ENCODE peak calls at places on chromosomes 4 and X, in five cellular contexts. T, K, G, H and S are unnamed samples.

GRCh38 chrX:50712777-50713176 is 101.2 kb downstream of the SHROOM4 start:
- DNase-seq in T (no peak), K (no peak), G (no peak), H (no peak), S (no peak)

GRCh38 chr4:152109585-152110509 is 349.0 kb upstream of the GATB start:
- DNase-seq in T (no peak), K (peak; percentile 84), G (no peak), H (peak; percentile 82), S (no peak)

GRCh38 chr4:163693776-163694175 is 199.3 kb downstream of the TMA16 start:
- DNase-seq in T (no peak), K (no peak), G (no peak), H (no peak), S (no peak)

GRCh38 chrX:44903107-44903506 is 30.1 kb downstream of the KDM6A start:
- DNase-seq in T (no peak), K (no peak), G (peak; percentile 33), H (peak; percentile 46), S (no peak)

GRCh38 chr4:90951037-90951436 is 823.8 kb downstream of the CCSER1 start:
- DNase-seq in T (no peak), K (no peak), G (peak; percentile 66), H (peak; percentile 78), S (no peak)

GRCh38 chr4:108135549-108136209 is 33.1 kb downstream of the LEF1 start:
- DNase-seq in T (no peak), K (no peak), G (no peak), H (no peak), S (no peak)

GRCh38 chrX:39953879-39954278 is 143.9 kb downstream of the BCOR start:
- DNase-seq in T (no peak), K (no peak), G (peak; percentile 68), H (peak; percentile 43), S (peak; percentile 77)

GRCh38 chr4:129578336-129578735 is 482.4 kb downstream of the C4orf33 start:
- DNase-seq in T (no peak), K (no peak), G (no peak), H (peak; percentile 9), S (no peak)

GRCh38 chrX:104721854-104722253 is 155.9 kb downstream of the IL1RAPL2 start:
- DNase-seq in T (no peak), K (no peak), G (no peak), H (no peak), S (no peak)

GRCh38 chr4:80054375-80054774 is 18.7 kb downstream of the ANTXR2 start:
- DNase-seq in T (no peak), K (no peak), G (no peak), H (no peak), S (no peak)

GRCh38 chr4:140856692-140857091 is 100.5 kb upstream of the TBC1D9 start:
- DNase-seq in T (no peak), K (no peak), G (peak; percentile 86), H (no peak), S (peak; percentile 24)

GRCh38 chr4:109164011-109164410 is 138.4 kb downstream of the COL25A1 start:
- DNase-seq in T (no peak), K (no peak), G (no peak), H (no peak), S (no peak)

GRCh38 chr4:108398836-108399235 is 221.5 kb upstream of the RPL34 start:
- DNase-seq in T (no peak), K (no peak), G (no peak), H (no peak), S (no peak)

DNA sequence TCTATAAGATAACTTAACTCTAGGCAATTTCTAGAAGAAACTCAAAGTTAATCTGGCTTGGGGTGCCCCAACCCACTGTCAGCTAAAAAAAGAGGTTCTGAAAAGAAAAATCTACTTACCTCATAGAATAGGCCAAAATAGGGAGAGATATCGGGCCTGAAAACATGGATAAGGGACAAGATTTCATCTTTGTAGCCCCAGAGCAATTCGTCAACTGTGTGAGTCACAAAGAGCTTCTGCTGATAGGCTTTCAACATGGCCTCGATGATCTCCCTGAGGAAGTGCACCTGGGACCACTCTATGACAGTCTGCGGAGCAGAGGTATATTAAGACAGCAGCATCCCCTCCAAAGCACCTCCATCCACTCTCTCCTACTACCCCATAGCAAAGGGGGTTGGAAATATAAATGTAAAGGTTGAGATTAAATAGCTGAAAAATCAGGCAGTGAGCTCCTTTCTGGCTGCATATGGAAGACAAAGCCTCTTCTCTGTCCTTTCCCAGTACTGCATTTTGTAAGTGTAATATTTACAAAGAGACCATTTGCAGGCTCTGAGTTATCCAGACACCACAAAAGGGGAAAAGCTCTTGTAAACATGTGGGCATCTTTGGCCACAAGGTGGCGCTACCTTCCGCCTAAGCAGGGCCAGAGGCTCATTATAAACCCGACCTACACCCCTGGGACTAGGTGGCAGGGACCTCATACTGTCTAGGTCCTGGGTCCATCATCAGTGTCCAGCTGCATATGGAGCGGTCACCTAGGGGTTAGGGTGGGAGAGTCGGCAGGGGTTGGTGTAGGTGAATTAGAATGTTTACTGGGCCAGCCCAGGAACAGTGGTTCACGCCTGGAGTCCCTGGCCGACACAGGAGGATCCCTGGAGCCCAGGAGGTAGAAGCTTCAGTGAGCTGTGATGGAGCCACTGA is 31.5 kb upstream of the NUP54 start:
- DNase-seq in T (no peak), K (no peak), G (peak; percentile 60), H (peak; percentile 78), S (peak; percentile 70)
- TF ChIP-seq POLR2AphosphoS5 in T (no peak), K (no peak), G (no peak), H (no peak), S (peak; percentile 59)

GRCh38 chr4:4542824-4543485 is 1.1 kb upstream of the STX18 start:
- DNase-seq in T (no peak), K (no peak), G (no peak), H (no peak), S (no peak)

GRCh38 chr4:4541040-4541631 is 712 bp downstream of the STX18 start:
- DNase-seq in T (peak; percentile 36), K (no peak), G (no peak), H (peak; percentile 50), S (no peak)

DNA sequence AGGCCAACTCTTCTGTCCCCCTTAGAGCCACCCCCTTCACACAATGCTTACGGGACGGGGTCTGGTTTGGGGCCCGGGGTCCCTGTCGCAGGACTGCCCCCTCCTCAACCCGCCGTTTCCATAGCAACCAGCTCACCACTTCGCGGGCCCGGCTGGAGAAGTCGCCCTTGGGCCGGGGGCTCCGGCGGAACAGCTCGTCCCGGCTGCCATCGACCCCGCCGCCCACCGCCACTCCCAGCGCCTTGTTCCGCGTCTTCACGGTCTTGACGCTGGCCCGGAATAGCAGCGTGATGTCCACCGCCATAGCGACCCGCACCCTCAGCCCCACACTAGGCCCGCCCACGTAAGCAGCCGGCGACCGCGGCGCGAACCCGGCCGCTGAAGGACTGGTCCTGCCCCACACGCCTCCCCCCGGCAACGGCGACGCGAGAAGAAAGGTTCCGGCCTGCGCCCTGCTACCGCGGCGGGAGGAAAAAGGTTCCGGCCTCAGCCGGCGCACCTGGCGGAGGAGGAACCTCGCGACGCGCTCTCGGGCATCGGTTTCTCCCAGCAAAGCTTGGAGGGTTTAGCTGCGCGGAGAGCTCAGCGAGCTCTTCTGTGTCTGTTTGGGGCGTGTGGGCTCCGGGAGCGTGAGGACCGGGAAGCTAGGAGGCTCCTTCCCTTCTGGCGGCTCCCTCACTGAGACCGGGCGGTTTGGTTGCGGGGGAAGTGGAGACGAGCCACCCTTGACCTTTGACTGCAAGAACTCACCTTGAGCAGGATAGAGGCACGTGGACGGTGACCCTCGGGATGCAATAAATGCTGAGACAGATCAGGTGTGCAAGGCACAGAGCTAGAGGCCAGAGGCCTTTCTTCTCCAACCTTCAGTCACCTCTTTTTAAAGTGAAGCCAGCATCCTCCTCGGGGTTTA is at the start of gene STX18:
- DNase-seq in T (peak; percentile 48), K (no peak), G (peak; percentile 74), H (peak; percentile 85), S (peak; percentile 69)
- TF ChIP-seq POLR2A in T (peak; percentile 96), K (no peak), G (peak; percentile 77), H (peak; percentile 60), S (peak; percentile 43)

DNA sequence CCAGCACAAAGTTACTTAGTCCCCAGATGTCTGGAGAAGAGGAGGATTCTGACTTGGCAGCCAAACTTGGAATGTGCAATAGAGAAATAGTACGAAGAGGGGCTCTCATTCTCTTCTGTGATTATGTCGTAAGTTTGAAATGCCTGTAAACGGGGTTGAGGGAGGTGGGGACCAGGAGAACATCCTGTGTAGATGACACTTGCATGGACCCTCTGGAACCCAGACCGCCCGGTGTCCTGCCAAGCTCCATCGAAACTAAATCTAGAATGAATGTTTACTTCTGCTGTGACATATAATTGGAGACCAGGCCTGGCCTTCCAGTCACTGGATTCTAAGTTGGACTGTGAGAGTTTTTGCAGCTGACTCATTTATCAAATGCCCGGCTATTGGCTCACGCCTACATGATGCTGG is 44.9 kb upstream of the MSANTD1 start:
- DNase-seq in T (no peak), K (peak; percentile 94), G (no peak), H (no peak), S (no peak)
- H3K4me3 ChIP-seq in T (no peak overlapping the region), K (peak overlapping the region; percentile 8), G (no peak overlapping the region), H (no peak overlapping the region), S (no peak overlapping the region)

GRCh38 chr4:24768604-24769003 is 26.8 kb upstream of the SOD3 start:
- DNase-seq in T (no peak), K (no peak), G (no peak), H (no peak), S (no peak)

GRCh38 chr4:24765331-24765990 is 29.9 kb upstream of the SOD3 start:
- DNase-seq in T (no peak), K (no peak), G (no peak), H (no peak), S (no peak)

GRCh38 chr4:24764305-24764704 is 31.1 kb upstream of the SOD3 start:
- DNase-seq in T (no peak), K (no peak), G (no peak), H (no peak), S (no peak)

GRCh38 chr4:24768006-24768405 is 27.4 kb upstream of the SOD3 start:
- DNase-seq in T (no peak), K (no peak), G (no peak), H (no peak), S (no peak)

GRCh38 chr4:24763631-24764302 is 31.6 kb upstream of the SOD3 start:
- DNase-seq in T (no peak), K (no peak), G (no peak), H (no peak), S (peak; percentile 58)
- TF ChIP-seq POLR2AphosphoS5 in T (no peak), K (no peak), G (no peak), H (no peak), S (no peak)

DNA sequence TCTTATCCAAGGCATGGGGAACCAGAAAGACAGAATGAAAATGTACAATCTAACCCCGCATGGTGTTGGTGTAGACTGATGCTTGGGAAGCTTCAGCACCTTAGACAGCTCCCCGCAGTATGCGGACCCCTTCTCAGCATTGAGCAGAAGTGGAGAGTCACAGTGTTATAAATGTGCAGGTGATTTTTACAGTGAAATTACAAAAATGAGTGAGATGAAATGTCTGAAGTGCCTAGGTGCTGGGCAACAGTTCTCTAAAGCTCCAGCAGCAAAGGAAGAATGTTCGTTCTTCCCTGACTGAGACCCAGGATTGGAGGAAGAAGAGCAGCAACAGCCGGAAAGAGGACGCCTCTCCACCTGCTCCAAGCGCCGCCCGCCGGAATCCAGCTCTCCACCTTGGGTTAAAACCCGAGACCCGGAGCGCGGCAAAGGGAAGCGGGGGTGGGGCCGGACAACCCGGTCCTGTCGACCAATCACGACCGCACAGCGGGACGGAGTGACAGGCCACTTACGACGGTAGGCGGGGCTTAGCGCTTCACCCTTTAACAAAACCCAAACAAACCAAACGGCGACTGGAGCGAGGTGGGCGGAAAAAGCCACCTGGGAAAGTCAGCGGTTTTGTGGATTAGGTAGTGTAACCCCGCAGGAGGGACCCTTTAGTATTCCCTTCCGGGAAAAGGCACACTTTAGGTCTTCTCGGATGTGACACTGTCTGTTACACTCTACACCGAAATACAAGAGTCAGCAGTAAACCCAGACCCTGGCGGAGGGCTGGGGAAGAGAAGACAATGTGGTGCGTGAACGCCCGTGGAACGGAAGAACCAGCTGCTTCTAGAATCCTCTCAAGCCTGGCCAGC is at the start of gene GLRA3:
- DNase-seq in T (no peak), K (no peak), G (no peak), H (no peak), S (no peak)
- TF ChIP-seq POLR2A in T (no peak), K (no peak), G (no peak), H (no peak), S (no peak)